ENCODE peak calls at places on chromosomes 11 and 22, in nine cellular contexts. O is stimulated activated CD4-positive, alpha-beta T cell treated with anti-CD3 and anti-CD28 coated beads, Interleukin-15, amount 100 ng/mL, for 24 hours; N is HEK293T; Z is H54; E is caudate nucleus; C is CD8-positive, alpha-beta memory T cell; Q is activated naive CD8-positive, alpha-beta T cell treated with anti-CD3 and anti-CD28 coated beads for 36 hours; G is EL; F is AG04450. A is an unnamed sample.
A peak's percentile ranks its signal among the peaks of the same experiment; 100 is the strongest.

GRCh38 chr11:9047986-9048522 is 43.3 kb downstream of the SCUBE2 start:
- DNase-seq in O (no peak), Q (no peak), C (no peak), N (no peak), Z (no peak), G (no peak), F (peak; percentile 7), E (no peak), A (no peak)

GRCh38 chr22:37345863-37346514 is 63.7 kb downstream of the CYTH4 start:
- DNase-seq in E (no peak), G (peak; percentile 91), C (no peak), Q (no peak), N (no peak), Z (peak; percentile 33), F (peak; percentile 91), O (no peak), A (peak; percentile 24)

GRCh38 chr11:59380263-59381059 is 21.8 kb downstream of the OR5AN1 start:
- DNase-seq in C (no peak), Q (no peak), G (no peak), O (no peak), E (no peak), Z (no peak), N (no peak), F (no peak), A (no peak)

GRCh38 chr11:74926304-74927030 is 22.4 kb downstream of the XRRA1 start:
- DNase-seq in Q (peak; percentile 28), E (no peak), Z (no peak), N (no peak), O (peak; percentile 27), G (peak; percentile 65), F (no peak), C (no peak), A (peak; percentile 34)

GRCh38 chr11:69209936-69210659 is 54.4 kb downstream of the SMIM38 start:
- DNase-seq in E (no peak), N (no peak), F (no peak), O (peak; percentile 35), C (no peak), G (no peak), Q (peak; percentile 18), Z (no peak), A (no peak)

GRCh38 chr22:46636221-46637002 is 16.2 kb downstream of the GRAMD4 start:
- DNase-seq in Q (no peak), C (no peak), E (no peak), N (no peak), F (no peak), Z (no peak), O (no peak), G (no peak), A (peak; percentile 86)

GRCh38 chr11:80241766-80242165 is 800.9 kb upstream of the TENM4 start:
- DNase-seq in N (no peak), Z (no peak), F (no peak), C (no peak), G (peak; percentile 6), E (no peak), Q (no peak), O (no peak), A (no peak)

GRCh38 chr11:45527898-45528297 is 137.5 kb downstream of the CHST1 start:
- DNase-seq in O (peak; percentile 22), Q (peak; percentile 1), N (no peak), G (no peak), E (no peak), F (no peak), Z (no peak), C (no peak), A (no peak)

GRCh38 chr11:46309669-46310288 is 32.3 kb downstream of the CREB3L1 start:
- DNase-seq in G (no peak), N (no peak), E (no peak), O (no peak), C (no peak), Z (no peak), F (no peak), Q (no peak), A (no peak)

GRCh38 chr11:17786824-17787525 is 52.4 kb downstream of the KCNC1 start:
- DNase-seq in F (peak; percentile 77), Q (no peak), N (no peak), C (no peak), G (peak; percentile 84), Z (peak; percentile 92), E (no peak), O (no peak), A (no peak)

GRCh38 chr11:86021390-86021789 is 47.5 kb downstream of the PICALM start:
- DNase-seq in C (no peak), F (no peak), N (no peak), E (no peak), O (no peak), G (no peak), Q (no peak), Z (no peak), A (no peak)

GRCh38 chr22:37675930-37676571 is 615 bp downstream of the LGALS1 start:
- DNase-seq in F (no peak), E (no peak), C (peak; percentile 35), O (peak; percentile 48), G (peak; percentile 41), Z (no peak), Q (peak; percentile 30), N (no peak), A (peak; percentile 79)

GRCh38 chr11:118245946-118246562 is 6.1 kb downstream of the MPZL3 start:
- DNase-seq in Z (no peak), O (no peak), C (no peak), G (no peak), N (no peak), Q (no peak), E (no peak), F (no peak), A (no peak)

GRCh38 chr22:26977741-26978140 is 320.4 kb downstream of the MIAT start:
- DNase-seq in Z (no peak), N (no peak), C (no peak), G (no peak), E (no peak), F (no peak), O (no peak), Q (no peak), A (no peak)

GRCh38 chr11:61256710-61257482 is 15.9 kb downstream of the PGA5 start:
- DNase-seq in F (no peak), Z (no peak), O (no peak), G (no peak), Q (no peak), N (no peak), C (no peak), E (no peak), A (no peak)

GRCh38 chr11:74948546-74948897 is 369 bp downstream of the XRRA1 start:
- DNase-seq in E (no peak), C (no peak), O (no peak), G (peak; percentile 40), Z (no peak), F (no peak), N (no peak), Q (no peak), A (no peak)

GRCh38 chr11:28834877-28835276 is 726.7 kb downstream of the METTL15 start:
- DNase-seq in G (peak; percentile 92), E (no peak), O (no peak), F (peak; percentile 79), C (no peak), N (no peak), Z (no peak), Q (no peak), A (peak; percentile 48)

GRCh38 chr11:115644846-115645245 is 140.6 kb upstream of the CADM1 start:
- DNase-seq in Z (no peak), Q (no peak), O (no peak), G (no peak), F (peak; percentile 42), N (no peak), E (no peak), C (no peak), A (peak; percentile 57)

GRCh38 chr22:17788023-17788330 is 13.7 kb upstream of the BID start:
- DNase-seq in E (no peak), Q (no peak), C (no peak), G (no peak), N (no peak), F (no peak), Z (no peak), O (no peak), A (no peak)

GRCh38 chr11:69966910-69967309 is 111.2 kb upstream of the ANO1 start:
- DNase-seq in N (no peak), Z (no peak), E (no peak), F (no peak), O (no peak), C (no peak), G (no peak), Q (no peak), A (no peak)

GRCh38 chr11:12052676-12053605 is 44.5 kb upstream of the DKK3 start:
- DNase-seq in O (peak; percentile 32), N (no peak), Z (no peak), G (no peak), C (no peak), E (no peak), F (no peak), Q (peak; percentile 16), A (no peak)

GRCh38 chr11:99199336-99199735 is 178.6 kb downstream of the CNTN5 start:
- DNase-seq in C (no peak), F (no peak), Q (no peak), O (no peak), E (no peak), Z (no peak), N (no peak), G (no peak), A (peak; percentile 23)

GRCh38 chr11:126482586-126483108 is 127.2 kb downstream of the ST3GAL4 start:
- DNase-seq in F (no peak), Q (no peak), G (peak; percentile 31), Z (no peak), E (no peak), N (no peak), O (no peak), C (no peak), A (no peak)

GRCh38 chr11:11351042-11351586 is 1.9 kb downstream of the CSNK2A3 start:
- DNase-seq in Z (no peak), N (no peak), G (no peak), Q (no peak), F (no peak), C (no peak), E (no peak), O (no peak), A (no peak)

GRCh38 chr22:31561238-31561887 is 65.0 kb downstream of the SFI1 start:
- DNase-seq in E (peak; percentile 56), N (peak; percentile 89), G (peak; percentile 74), Z (peak; percentile 41), C (peak; percentile 2), Q (peak; percentile 50), O (peak; percentile 72), F (peak; percentile 47), A (peak; percentile 79)

GRCh38 chr11:8934735-8935478 is 2.2 kb upstream of the C11orf16 start:
- DNase-seq in N (no peak), G (peak; percentile 87), O (no peak), Q (no peak), Z (peak; percentile 53), C (no peak), F (peak; percentile 58), E (no peak), A (peak; percentile 53)

GRCh38 chr11:79439893-79440450 is 858 bp downstream of the TENM4 start:
- DNase-seq in E (no peak), O (peak; percentile 4), C (no peak), Q (no peak), G (peak; percentile 14), N (peak; percentile 46), F (no peak), Z (no peak), A (no peak)

GRCh38 chr22:43541022-43541421 is 129.2 kb downstream of the MPPED1 start:
- DNase-seq in G (no peak), O (no peak), Z (no peak), Q (no peak), N (no peak), C (no peak), E (no peak), F (no peak), A (no peak)

GRCh38 chr11:134252539-134253188 is 488 bp downstream of the THYN1 start:
- DNase-seq in Q (peak; percentile 27), O (peak; percentile 35), E (no peak), F (no peak), N (peak; percentile 40), C (no peak), Z (no peak), G (no peak), A (peak; percentile 29)

GRCh38 chr11:68116126-68116525 is 5.1 kb downstream of the CHKA start:
- DNase-seq in E (no peak), C (no peak), N (no peak), Q (no peak), F (no peak), Z (no peak), G (no peak), O (no peak), A (no peak)

GRCh38 chr11:76524919-76525318 is 80.1 kb downstream of the EMSY start:
- DNase-seq in G (peak; percentile 50), N (no peak), E (no peak), F (no peak), C (no peak), Q (no peak), Z (peak; percentile 3), O (no peak), A (no peak)

A was measured in SJCRH30.